ENCODE peak calls at places on chromosomes 3 and 15, in eight cellular contexts. V, C, N, S, H, I, U and J are unnamed samples.

GRCh38 chr3:166527325-166527724 is 690.1 kb upstream of the BCHE start:
- DNase-seq in V (no peak), C (no peak), N (peak), S (no peak), H (no peak), I (peak), U (no peak), J (no peak)

GRCh38 chr3:189944285-189945145 is 176.2 kb downstream of the P3H2 start:
- DNase-seq in V (no peak), C (no peak), N (no peak), S (peak), H (no peak), I (no peak), U (no peak), J (no peak)

GRCh38 chr3:143895805-143896204 is 47.5 kb upstream of the SLC9A9 start:
- DNase-seq in V (peak), C (no peak), N (no peak), S (peak), H (no peak), I (peak), U (no peak), J (peak)

GRCh38 chr15:65791335-65792129 is 561 bp downstream of the DENND4A start:
- DNase-seq in V (peak), C (peak), N (no peak), S (peak), H (no peak), I (peak), U (no peak), J (peak)

GRCh38 chr15:100879461-100880138 is at the start of gene ALDH1A3:
- DNase-seq in V (peak), C (no peak), N (no peak), S (peak), H (peak), I (peak), U (no peak), J (peak)

GRCh38 chr15:80518522-80518921 is 114.3 kb downstream of the ARNT2 start:
- DNase-seq in V (no peak), C (no peak), N (no peak), S (no peak), H (no peak), I (no peak), U (no peak), J (peak)

GRCh38 chr3:40465111-40465407 is 7.9 kb downstream of the RPL14 start:
- DNase-seq in V (no peak), C (no peak), N (no peak), S (no peak), H (no peak), I (no peak), U (no peak), J (no peak)

GRCh38 chr15:78079296-78080087 is 2.0 kb upstream of the TBC1D2B start:
- DNase-seq in V (no peak), C (no peak), N (no peak), S (no peak), H (no peak), I (no peak), U (no peak), J (no peak)

GRCh38 chr3:20914260-20914659 is 728.3 kb upstream of the SGO1 start:
- DNase-seq in V (no peak), C (no peak), N (no peak), S (no peak), H (no peak), I (no peak), U (no peak), J (no peak)

GRCh38 chr3:53255775-53256703 is at the start of gene TKT:
- DNase-seq in V (peak), C (peak), N (peak), S (peak), H (peak), I (peak), U (peak), J (peak)

GRCh38 chr15:100671858-100672543 is 69.6 kb downstream of the ASB7 start:
- DNase-seq in V (no peak), C (no peak), N (no peak), S (peak), H (no peak), I (peak), U (peak), J (peak)

GRCh38 chr3:146218880-146219866 is 31.7 kb downstream of the PLSCR4 start:
- DNase-seq in V (peak), C (no peak), N (peak), S (peak), H (peak), I (peak), U (no peak), J (peak)

GRCh38 chr15:48230498-48230897 is 24.4 kb downstream of the SLC12A1 start:
- DNase-seq in V (no peak), C (no peak), N (no peak), S (no peak), H (no peak), I (no peak), U (no peak), J (no peak)

GRCh38 chr3:73513260-73513659 is 111.5 kb downstream of the PDZRN3 start:
- DNase-seq in V (no peak), C (no peak), N (no peak), S (no peak), H (no peak), I (no peak), U (no peak), J (no peak)

GRCh38 chr15:74156678-74157411 is 16.7 kb upstream of the ISLR start:
- DNase-seq in V (peak), C (no peak), N (no peak), S (no peak), H (peak), I (peak), U (no peak), J (peak)

GRCh38 chr15:82882250-82882928 is 70.1 kb downstream of the HOMER2 start:
- DNase-seq in V (no peak), C (no peak), N (no peak), S (no peak), H (no peak), I (no peak), U (no peak), J (no peak)

GRCh38 chr15:69893863-69894262 is 203.9 kb downstream of the TLE3 start:
- DNase-seq in V (no peak), C (no peak), N (peak), S (no peak), H (no peak), I (peak), U (no peak), J (peak)

GRCh38 chr15:66787472-66787871 is 85.4 kb downstream of the SMAD6 start:
- DNase-seq in V (no peak), C (no peak), N (no peak), S (no peak), H (peak), I (no peak), U (no peak), J (no peak)

GRCh38 chr3:79184226-79184625 is 583.6 kb downstream of the ROBO1 start:
- DNase-seq in V (no peak), C (no peak), N (no peak), S (no peak), H (no peak), I (no peak), U (no peak), J (no peak)

GRCh38 chr15:55319537-55320325 is 709 bp downstream of the PIGB start:
- DNase-seq in V (peak), C (no peak), N (peak), S (no peak), H (no peak), I (peak), U (no peak), J (peak)

GRCh38 chr3:143139786-143140185 is 20.2 kb downstream of the CHST2 start:
- DNase-seq in V (no peak), C (no peak), N (no peak), S (peak), H (no peak), I (peak), U (no peak), J (peak)

GRCh38 chr15:72231847-72232461 is 964 bp upstream of the PKM start:
- DNase-seq in V (peak), C (no peak), N (peak), S (peak), H (peak), I (peak), U (no peak), J (peak)

GRCh38 chr3:118151164-118151563 is 883.5 kb downstream of the IGSF11 start:
- DNase-seq in V (no peak), C (no peak), N (no peak), S (no peak), H (no peak), I (peak), U (no peak), J (no peak)

GRCh38 chr3:159964166-159964973 is 24.3 kb upstream of the IL12A start:
- DNase-seq in V (peak), C (no peak), N (peak), S (peak), H (no peak), I (peak), U (no peak), J (peak)

GRCh38 chr15:52340093-52340492 is 44.5 kb upstream of the MYO5C start:
- DNase-seq in V (no peak), C (no peak), N (no peak), S (no peak), H (no peak), I (no peak), U (no peak), J (no peak)

GRCh38 chr3:127698264-127699097 is 25.7 kb downstream of the ABTB1 start:
- DNase-seq in V (no peak), C (no peak), N (no peak), S (no peak), H (no peak), I (no peak), U (no peak), J (no peak)

GRCh38 chr15:74338676-74339075 is 28.8 kb downstream of the CYP11A1 start:
- DNase-seq in V (no peak), C (no peak), N (no peak), S (no peak), H (no peak), I (no peak), U (no peak), J (no peak)

GRCh38 chr15:70127288-70127746 is 29.6 kb upstream of the TLE3 start:
- DNase-seq in V (peak), C (no peak), N (no peak), S (no peak), H (no peak), I (no peak), U (no peak), J (peak)

GRCh38 chr3:71879089-71879488 is 94.1 kb upstream of the PROK2 start:
- DNase-seq in V (no peak), C (no peak), N (no peak), S (no peak), H (no peak), I (no peak), U (no peak), J (no peak)

GRCh38 chr3:33581666-33582065 is 136.4 kb downstream of the CLASP2 start:
- DNase-seq in V (no peak), C (no peak), N (no peak), S (no peak), H (no peak), I (no peak), U (no peak), J (no peak)

GRCh38 chr3:122587572-122587971 is 10.1 kb downstream of the PARP15 start:
- DNase-seq in V (no peak), C (no peak), N (no peak), S (no peak), H (no peak), I (no peak), U (no peak), J (no peak)

GRCh38 chr3:122366379-122366749 is 16.7 kb downstream of the MIX23 start:
- DNase-seq in V (no peak), C (no peak), N (no peak), S (no peak), H (no peak), I (no peak), U (no peak), J (no peak)